ENCODE peak calls at places on chromosomes 13 and 19, in four cellular contexts. One of them, this sample, is unnamed.

GRCh38 chr13:75038315-75038881 is 443.6 kb downstream of the TBC1D4 start:
- DNase-seq in GM12878: no peak
- DNase-seq in CD4-positive, alpha-beta T cell: no peak
- DNase-seq in NCI-H1092: no peak
- DNase-seq in this sample: no peak

GRCh38 chr13:105074756-105075155 is 1460.7 kb downstream of the EFNB2 start:
- DNase-seq in GM12878: no peak
- DNase-seq in CD4-positive, alpha-beta T cell: no peak
- DNase-seq in NCI-H1092: no peak
- DNase-seq in this sample: no peak

GRCh38 chr19:36604656-36605100 is 435 bp upstream of the ZNF382 start:
- DNase-seq in CD4-positive, alpha-beta T cell: peak; percentile 87
- DNase-seq in NCI-H1092: no peak
- DNase-seq in GM12878: peak; percentile 30
- DNase-seq in this sample: peak; percentile 77

GRCh38 chr13:101767096-101767495 is 314.6 kb downstream of the ITGBL1 start:
- DNase-seq in NCI-H1092: no peak
- DNase-seq in CD4-positive, alpha-beta T cell: no peak
- DNase-seq in GM12878: no peak
- DNase-seq in this sample: no peak

GRCh38 chr13:111344471-111345191 is 24.2 kb downstream of the TEX29 start:
- DNase-seq in NCI-H1092: peak; percentile 96
- DNase-seq in CD4-positive, alpha-beta T cell: no peak
- DNase-seq in GM12878: no peak
- DNase-seq in this sample: no peak

GRCh38 chr19:30479231-30479630 is 107.0 kb downstream of the ZNF536 start:
- DNase-seq in CD4-positive, alpha-beta T cell: no peak
- DNase-seq in NCI-H1092: no peak
- DNase-seq in GM12878: no peak
- DNase-seq in this sample: no peak

GRCh38 chr19:43711751-43712355 is 4.0 kb upstream of the IRGC start:
- DNase-seq in CD4-positive, alpha-beta T cell: no peak
- DNase-seq in GM12878: no peak
- DNase-seq in NCI-H1092: no peak
- DNase-seq in this sample: no peak

GRCh38 chr19:15417699-15418098 is 1.1 kb downstream of the AKAP8L start:
- DNase-seq in CD4-positive, alpha-beta T cell: no peak
- DNase-seq in GM12878: no peak
- DNase-seq in NCI-H1092: no peak
- DNase-seq in this sample: no peak

GRCh38 chr13:75151081-75151643 is 330.8 kb downstream of the TBC1D4 start:
- DNase-seq in NCI-H1092: no peak
- DNase-seq in GM12878: no peak
- DNase-seq in CD4-positive, alpha-beta T cell: no peak
- DNase-seq in this sample: no peak

GRCh38 chr13:113901642-113902041 is 37.8 kb upstream of the GAS6 start:
- DNase-seq in GM12878: no peak
- DNase-seq in NCI-H1092: no peak
- DNase-seq in CD4-positive, alpha-beta T cell: no peak
- DNase-seq in this sample: no peak

GRCh38 chr13:23645851-23646250 is 75.6 kb downstream of the TNFRSF19 start:
- DNase-seq in GM12878: no peak
- DNase-seq in NCI-H1092: no peak
- DNase-seq in CD4-positive, alpha-beta T cell: no peak
- DNase-seq in this sample: no peak

GRCh38 chr19:53621885-53622710 is 9.7 kb upstream of the DPRX start:
- DNase-seq in GM12878: no peak
- DNase-seq in NCI-H1092: no peak
- DNase-seq in CD4-positive, alpha-beta T cell: no peak
- DNase-seq in this sample: no peak

GRCh38 chr19:37551123-37551993 is 43.2 kb downstream of the ZNF571 start:
- DNase-seq in GM12878: no peak
- DNase-seq in CD4-positive, alpha-beta T cell: peak; percentile 38
- DNase-seq in NCI-H1092: no peak
- DNase-seq in this sample: peak; percentile 64

GRCh38 chr13:60335531-60335930 is 61.5 kb upstream of the TDRD3 start:
- DNase-seq in GM12878: no peak
- DNase-seq in NCI-H1092: no peak
- DNase-seq in CD4-positive, alpha-beta T cell: no peak
- DNase-seq in this sample: no peak

GRCh38 chr19:4831351-4832340 is at the start of gene TICAM1:
- DNase-seq in NCI-H1092: no peak
- DNase-seq in GM12878: no peak
- DNase-seq in CD4-positive, alpha-beta T cell: peak; percentile 80
- DNase-seq in this sample: peak; percentile 78